ENCODE peak calls at places on chromosomes 4 and X, in seven cellular contexts. F is prostate gland, Y is HepG2, X is breast epithelium, Q is esophagus muscularis mucosa, O is endothelial cell of umbilical vein, B is HCT116. L is an unnamed sample.
A peak's percentile ranks its signal among the peaks of the same experiment; 100 is the strongest.

GRCh38 chr4:13700196-13701140 is 72.9 kb upstream of the BOD1L1 start:
- DNase-seq in F (no peak), X (no peak), B (no peak), O (no peak), Q (no peak), Y (no peak), L (no peak)

GRCh38 chr4:53019485-53020382 is 157.6 kb downstream of the RASL11B start:
- DNase-seq in F (no peak), B (no peak), X (no peak), O (peak; percentile 45), Q (no peak), Y (peak; percentile 94), L (no peak)

GRCh38 chrX:121356139-121356849 is 308.9 kb downstream of the GLUD2 start:
- DNase-seq in Y (no peak), F (no peak), Q (no peak), O (no peak), B (no peak), X (no peak), L (no peak)

GRCh38 chr4:40845136-40845910 is 95.6 kb downstream of the NSUN7 start:
- DNase-seq in Y (no peak), Q (no peak), F (no peak), O (peak; percentile 36), B (no peak), X (no peak), L (no peak)

GRCh38 chr4:89586864-89587263 is 250.1 kb downstream of the SNCA start:
- DNase-seq in X (no peak), O (peak; percentile 45), F (no peak), Q (no peak), B (peak; percentile 7), Y (no peak), L (no peak)

GRCh38 chrX:1486177-1486576 is 33.5 kb upstream of the ASMTL start:
- DNase-seq in O (no peak), B (no peak), Y (no peak), X (no peak), F (no peak), Q (no peak), L (no peak)

GRCh38 chrX:72002886-72003285 is 92.2 kb downstream of the NHSL2 start:
- DNase-seq in Q (no peak), Y (no peak), O (no peak), X (no peak), F (no peak), B (no peak), L (no peak)

GRCh38 chr4:108029731-108030130 is 40.0 kb downstream of the HADH start:
- DNase-seq in X (no peak), O (no peak), F (no peak), Q (no peak), Y (no peak), B (no peak), L (no peak)

GRCh38 chrX:150086371-150086770 is 148.1 kb upstream of the EOLA2 start:
- DNase-seq in F (no peak), B (no peak), Y (peak; percentile 1), X (no peak), O (no peak), Q (no peak), L (no peak)

GRCh38 chr4:680931-681645 is 6.7 kb downstream of the MYL5 start:
- DNase-seq in F (no peak), B (no peak), O (no peak), X (no peak), Q (no peak), Y (no peak), L (peak; percentile 82)

GRCh38 chr4:6665320-6665654 is 24.8 kb downstream of the MRFAP1 start:
- DNase-seq in F (no peak), Y (no peak), Q (no peak), O (no peak), B (no peak), X (no peak), L (peak; percentile 17)

GRCh38 chrX:13570245-13570573 is 808 bp downstream of the EGFL6 start:
- DNase-seq in Q (no peak), Y (no peak), X (no peak), O (no peak), B (no peak), F (no peak), L (no peak)

GRCh38 chrX:31435592-31435991 is 363.8 kb upstream of the FTHL17 start:
- DNase-seq in X (no peak), B (no peak), Y (no peak), F (no peak), O (no peak), Q (no peak), L (no peak)

GRCh38 chrX:68433155-68433980 is at the start of gene OPHN1:
- DNase-seq in O (peak; percentile 72), Y (peak; percentile 29), X (peak; percentile 57), B (peak; percentile 55), F (peak; percentile 78), Q (peak; percentile 92), L (peak; percentile 84)

GRCh38 chr4:156889616-156890594 is 81.7 kb downstream of the PDGFC start:
- DNase-seq in X (no peak), F (no peak), B (no peak), Q (peak; percentile 92), Y (no peak), O (no peak), L (peak; percentile 65)

GRCh38 chr4:170884965-170885583 is 795.3 kb upstream of the AADAT start:
- DNase-seq in Q (no peak), X (no peak), B (no peak), Y (no peak), F (no peak), O (no peak), L (no peak)
- TF ChIP-seq CTCF in Q (no peak), X (no peak), B (no peak), Y (no peak), F (no peak), O (no peak), L (no peak)

GRCh38 chrX:129779747-129780146 is at the start of gene SASH3:
- DNase-seq in F (no peak), Y (no peak), Q (no peak), O (no peak), B (no peak), X (no peak), L (no peak)
- TF ChIP-seq POLR2A in F (no peak), Y (no peak), Q (no peak), O (no peak), B (no peak), X (no peak), L (no peak)

DNA sequence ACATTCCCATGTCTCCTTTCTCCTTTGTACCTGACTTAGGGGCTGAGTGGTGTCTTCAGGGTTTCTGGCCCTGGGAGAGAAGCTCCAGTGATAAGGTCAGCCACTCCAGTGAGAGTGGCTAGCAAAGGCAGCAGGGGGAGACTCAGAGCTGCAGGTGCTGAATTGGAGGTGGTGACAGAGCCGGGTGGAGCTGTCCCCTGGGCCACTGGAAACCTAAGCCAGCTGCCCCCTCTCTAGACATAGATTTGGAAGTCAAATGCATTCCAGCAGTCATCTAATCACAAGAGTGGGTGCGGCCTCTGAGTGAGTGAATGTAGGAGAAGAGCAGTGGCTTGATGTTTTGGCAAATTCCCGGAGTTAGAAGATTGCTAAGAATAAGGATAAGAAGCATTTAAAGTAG is 28.5 kb downstream of the TRIM2 start:
- DNase-seq in X (no peak), B (peak; percentile 27), O (no peak), F (no peak), Q (no peak), Y (peak; percentile 39), L (no peak)
- TF ChIP-seq CTCF in X (no peak), B (peak; percentile 55), O (no peak), F (no peak), Q (no peak), Y (peak; percentile 70), L (no peak)

GRCh38 chr4:121185960-121186359 is 21.8 kb upstream of the TNIP3 start:
- DNase-seq in B (no peak), Y (no peak), O (no peak), F (no peak), X (no peak), Q (no peak), L (no peak)

GRCh38 chr4:121181493-121181892 is 17.4 kb upstream of the TNIP3 start:
- DNase-seq in F (no peak), X (no peak), Y (no peak), Q (no peak), B (no peak), O (no peak), L (no peak)

GRCh38 chr4:121183359-121183758 is 19.2 kb upstream of the TNIP3 start:
- DNase-seq in Y (no peak), Q (no peak), X (no peak), O (no peak), B (no peak), F (no peak), L (no peak)

GRCh38 chr4:121180558-121180957 is 16.4 kb upstream of the TNIP3 start:
- DNase-seq in Q (no peak), O (no peak), X (no peak), F (no peak), B (no peak), Y (no peak), L (no peak)

GRCh38 chr4:121182296-121182695 is 18.2 kb upstream of the TNIP3 start:
- DNase-seq in Y (no peak), O (peak; percentile 10), F (peak; percentile 12), B (no peak), X (no peak), Q (no peak), L (no peak)
- TF ChIP-seq POLR2A in Y (no peak), O (no peak), F (no peak), B (no peak), X (no peak), Q (no peak), L (no peak)

GRCh38 chr4:75892508-75892907 is 9.7 kb downstream of the PPEF2 start:
- DNase-seq in F (no peak), X (no peak), Y (no peak), O (no peak), B (peak; percentile 33), Q (no peak), L (no peak)
- TF ChIP-seq CTCF in F (no peak), X (no peak), Y (no peak), O (peak; percentile 14), B (peak; percentile 56), Q (no peak), L (no peak)

GRCh38 chr4:140523857-140524742 is at the start of gene ELMOD2:
- DNase-seq in O (peak; percentile 97), Q (peak; percentile 99), Y (peak; percentile 95), X (peak; percentile 96), B (peak; percentile 92), F (peak; percentile 97), L (peak; percentile 98)
- TF ChIP-seq POLR2A in O (peak; percentile 80), Q (peak; percentile 17), Y (peak; percentile 93), X (peak; percentile 26), B (peak; percentile 74), F (peak; percentile 46), L (no peak)

DNA sequence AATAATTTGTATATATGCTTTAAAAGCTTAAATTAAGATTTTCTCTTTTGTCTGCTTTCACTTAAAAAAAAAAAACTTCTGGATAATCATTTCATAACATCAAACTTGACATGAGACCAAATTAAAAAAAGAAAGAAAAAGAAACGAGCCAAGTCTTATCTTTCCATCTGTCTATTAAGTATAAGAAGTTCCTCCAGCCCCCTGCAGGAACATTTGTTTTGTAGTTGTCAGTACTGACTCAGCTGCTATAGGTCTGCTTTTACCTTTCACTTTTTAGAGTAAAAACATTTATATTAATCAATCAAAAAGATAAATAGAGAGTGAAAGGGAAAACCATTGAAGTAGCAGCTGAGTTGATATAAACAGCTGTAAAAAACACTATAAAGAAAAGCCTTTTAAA is 46.2 kb downstream of the CCDC158 start:
- DNase-seq in Q (no peak), O (peak; percentile 27), X (no peak), B (no peak), F (no peak), Y (no peak), L (no peak)
- TF ChIP-seq CTCF in Q (no peak), O (no peak), X (no peak), B (no peak), F (peak; percentile 4), Y (no peak), L (no peak)

GRCh38 chr4:95197353-95197752 is 351.4 kb downstream of the UNC5C start:
- DNase-seq in X (no peak), F (no peak), B (no peak), Q (peak; percentile 64), O (no peak), Y (no peak), L (no peak)
- TF ChIP-seq POLR2A in X (no peak), F (no peak), B (no peak), Q (no peak), O (no peak), Y (no peak), L (no peak)